ENCODE peak calls at places on chromosome 14, in nine cellular contexts. Y is CD8-positive, alpha-beta memory T cell; F is HCT116; N is stomach; X is lung; M is heart right ventricle; T is GM23248; L is Panc1; O is tibial artery. C is an unnamed sample.

GRCh38 chr14:89507926-89508460 is 91.0 kb upstream of the FOXN3 start:
- DNase-seq in Y (no peak), F (peak; percentile 38), N (no peak), X (no peak), M (no peak), T (peak; percentile 63), L (peak; percentile 27), O (no peak), C (no peak)

GRCh38 chr14:57390806-57391562 is 598 bp downstream of the NAA30 start:
- DNase-seq in Y (no peak), F (no peak), N (peak; percentile 37), X (no peak), M (peak; percentile 4), T (peak; percentile 71), L (no peak), O (peak; percentile 77), C (peak; percentile 49)

GRCh38 chr14:100988411-100988900 is 84.9 kb upstream of the RTL1 start:
- DNase-seq in Y (no peak), F (peak; percentile 95), N (no peak), X (no peak), M (no peak), T (peak; percentile 45), L (peak; percentile 28), O (no peak), C (no peak)

GRCh38 chr14:86221000-86221399 is 691.1 kb downstream of the FLRT2 start:
- DNase-seq in Y (no peak), F (no peak), N (no peak), X (no peak), M (no peak), T (no peak), L (no peak), O (no peak), C (no peak)

GRCh38 chr14:53537421-53538315 is 384.5 kb upstream of the DDHD1 start:
- DNase-seq in Y (no peak), F (no peak), N (no peak), X (no peak), M (peak; percentile 15), T (peak; percentile 20), L (no peak), O (no peak), C (no peak)

GRCh38 chr14:50353126-50353525 is 41.0 kb downstream of the DMAC2L start:
- DNase-seq in Y (no peak), F (no peak), N (no peak), X (no peak), M (no peak), T (peak; percentile 67), L (no peak), O (no peak), C (no peak)

GRCh38 chr14:92963301-92964123 is 40.6 kb downstream of the CHGA start:
- DNase-seq in Y (no peak), F (no peak), N (no peak), X (no peak), M (no peak), T (no peak), L (no peak), O (no peak), C (peak; percentile 4)

GRCh38 chr14:94368956-94369355 is 19.4 kb downstream of the SERPINA1 start:
- DNase-seq in Y (no peak), F (no peak), N (no peak), X (no peak), M (no peak), T (no peak), L (no peak), O (no peak), C (peak; percentile 11)

GRCh38 chr14:25394356-25394755 is 344.4 kb upstream of the STXBP6 start:
- DNase-seq in Y (no peak), F (no peak), N (no peak), X (no peak), M (no peak), T (no peak), L (no peak), O (no peak), C (no peak)

GRCh38 chr14:24915958-24916595 is 133.9 kb downstream of the STXBP6 start:
- DNase-seq in Y (no peak), F (no peak), N (no peak), X (no peak), M (no peak), T (peak; percentile 28), L (no peak), O (no peak), C (no peak)

GRCh38 chr14:23910081-23910875 is 43.3 kb upstream of the DHRS4 start:
- DNase-seq in Y (no peak), F (peak; percentile 38), N (peak; percentile 69), X (peak; percentile 36), M (no peak), T (peak; percentile 78), L (peak; percentile 27), O (no peak), C (no peak)

GRCh38 chr14:23020143-23021128 is 10.5 kb upstream of the C14orf93 start:
- DNase-seq in Y (no peak), F (no peak), N (no peak), X (no peak), M (no peak), T (no peak), L (no peak), O (no peak), C (no peak)

GRCh38 chr14:24086193-24086955 is 7.7 kb upstream of the PCK2 start:
- DNase-seq in Y (no peak), F (no peak), N (no peak), X (no peak), M (no peak), T (no peak), L (no peak), O (no peak), C (no peak)

GRCh38 chr14:83707056-83707455 is 1822.9 kb upstream of the FLRT2 start:
- DNase-seq in Y (no peak), F (no peak), N (no peak), X (no peak), M (no peak), T (no peak), L (no peak), O (no peak), C (no peak)

GRCh38 chr14:54488318-54488645 is 498 bp downstream of the GMFB start:
- DNase-seq in Y (no peak), F (no peak), N (no peak), X (no peak), M (no peak), T (no peak), L (no peak), O (no peak), C (no peak)

GRCh38 chr14:88551094-88551870 is 3.5 kb downstream of the PTPN21 start:
- DNase-seq in Y (no peak), F (peak; percentile 58), N (peak; percentile 85), X (peak; percentile 81), M (peak; percentile 87), T (peak; percentile 92), L (no peak), O (peak; percentile 88), C (peak; percentile 80)

GRCh38 chr14:50127802-50128201 is 11.4 kb upstream of the VCPKMT start:
- DNase-seq in Y (no peak), F (no peak), N (no peak), X (no peak), M (no peak), T (no peak), L (no peak), O (no peak), C (no peak)

DNA sequence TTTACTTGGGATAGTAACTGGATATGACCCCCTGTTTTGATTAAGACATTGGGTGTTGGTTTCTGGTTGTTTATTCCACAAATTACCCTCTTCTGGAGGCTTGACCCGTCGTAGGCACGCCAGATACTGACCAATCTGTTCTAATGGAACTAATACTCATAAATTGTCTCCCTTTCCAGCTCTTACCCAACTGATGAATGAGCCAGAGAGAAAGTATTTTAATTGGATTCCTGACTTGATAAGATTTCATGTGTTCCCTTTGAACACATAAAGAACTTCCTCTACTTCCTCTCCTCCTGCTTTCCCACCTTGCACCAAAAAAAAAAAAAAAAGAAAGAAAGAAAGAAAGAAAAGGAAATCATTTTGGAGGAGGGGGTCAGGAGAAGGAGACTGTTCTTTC is 340.9 kb downstream of the PCNX1 start:
- DNase-seq in Y (no peak), F (no peak), N (no peak), X (no peak), M (no peak), T (peak; percentile 53), L (no peak), O (no peak), C (no peak)
- H3K4me1 ChIP-seq in Y (peaks cover 23% of the 10 kb centered on the region), F (no peaks in the 10 kb centered on the region), N (no peaks in the 10 kb centered on the region), X (no peaks in the 10 kb centered on the region), M (no peaks in the 10 kb centered on the region), T (peaks cover 35% of the 10 kb centered on the region), L (no peaks in the 10 kb centered on the region), O (no peaks in the 10 kb centered on the region), C (no peaks in the 10 kb centered on the region)

GRCh38 chr14:68727315-68728078 is 65.4 kb downstream of the ZFP36L1 start:
- DNase-seq in Y (no peak), F (no peak), N (no peak), X (no peak), M (peak; percentile 52), T (no peak), L (no peak), O (no peak), C (no peak)
- H3K4me1 ChIP-seq in Y (no peaks in the 10 kb centered on the region), F (no peaks in the 10 kb centered on the region), N (peaks cover 29% of the 10 kb centered on the region), X (peaks cover 24% of the 10 kb centered on the region), M (peaks cover 38% of the 10 kb centered on the region), T (no peaks in the 10 kb centered on the region), L (no peaks in the 10 kb centered on the region), O (no peaks in the 10 kb centered on the region), C (peaks cover 19% of the 10 kb centered on the region)

DNA sequence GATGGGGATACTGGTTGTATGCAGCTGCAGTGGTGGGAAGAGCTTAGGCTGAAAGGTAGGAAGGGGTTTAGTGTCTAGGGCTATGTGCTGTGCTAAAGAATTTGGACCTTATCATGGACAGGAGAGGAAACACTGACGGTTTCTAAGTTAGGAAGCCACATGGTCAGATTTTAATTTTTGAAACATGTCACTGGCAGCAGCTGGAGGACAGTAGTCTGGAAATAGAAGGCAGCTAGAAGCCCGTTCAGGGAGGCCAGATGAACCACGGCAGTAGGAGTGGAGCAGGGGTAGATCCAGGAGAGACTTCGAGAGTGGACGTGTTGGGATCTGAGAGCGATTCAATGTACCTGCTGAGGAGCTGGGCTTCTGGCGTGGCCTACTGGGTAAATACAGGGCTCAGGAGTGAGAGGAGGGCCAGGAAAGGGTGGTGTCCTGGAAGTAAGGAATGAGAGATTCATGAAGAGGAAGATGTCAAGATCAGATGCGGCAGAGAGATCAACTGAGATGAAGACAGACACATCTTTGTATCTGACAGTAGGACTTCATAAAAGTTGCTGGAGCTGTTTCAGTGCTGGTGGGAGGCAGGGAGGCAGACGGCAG is 64.9 kb downstream of the PRKCH start:
- DNase-seq in Y (no peak), F (no peak), N (no peak), X (no peak), M (no peak), T (no peak), L (no peak), O (no peak), C (no peak)
- H3K4me1 ChIP-seq in Y (peaks cover 99% of the 10 kb centered on the region), F (peaks cover 46% of the 10 kb centered on the region), N (peaks cover 5% of the 10 kb centered on the region), X (peaks cover 13% of the 10 kb centered on the region), M (peaks cover 41% of the 10 kb centered on the region), T (peaks cover 7% of the 10 kb centered on the region), L (no peaks in the 10 kb centered on the region), O (no peaks in the 10 kb centered on the region), C (no peaks in the 10 kb centered on the region)

DNA sequence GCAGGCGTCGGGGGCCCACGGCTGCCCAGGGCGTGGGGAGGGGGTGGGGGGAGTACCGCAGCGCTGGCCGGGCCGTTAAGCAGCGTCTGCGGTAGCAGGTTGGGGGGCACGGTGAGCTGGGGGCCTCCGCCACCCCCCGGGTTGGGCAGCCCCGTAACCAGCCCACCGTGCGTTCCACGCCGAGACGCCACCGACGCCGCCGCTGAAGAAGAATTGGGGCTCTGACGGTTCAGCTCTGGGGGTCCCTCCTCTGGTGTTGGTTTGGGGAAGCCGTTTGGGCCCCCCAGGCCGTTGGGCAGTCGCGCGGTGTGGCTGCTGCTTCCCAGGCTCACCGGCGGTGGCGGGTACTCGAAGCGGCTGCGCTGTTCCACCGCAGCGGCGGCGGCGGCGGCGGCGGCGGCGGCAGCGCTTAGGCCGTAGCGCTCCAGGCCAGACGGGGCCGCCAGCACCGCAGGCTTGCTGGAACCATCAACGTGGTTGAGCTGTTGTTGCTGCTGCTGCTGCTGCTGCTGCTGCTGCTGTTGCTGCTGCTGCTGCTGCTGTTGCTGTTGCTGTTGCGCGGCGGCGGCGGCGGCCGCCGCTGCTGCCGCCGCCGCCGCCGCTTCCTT is 1.5 kb downstream of the IRF2BPL start:
- DNase-seq in Y (peak; percentile 44), F (no peak), N (peak; percentile 54), X (no peak), M (peak; percentile 40), T (peak; percentile 80), L (no peak), O (peak; percentile 73), C (peak; percentile 70)
- H3K4me1 ChIP-seq in Y (peaks cover 74% of the 10 kb centered on the region), F (peaks cover 73% of the 10 kb centered on the region), N (peaks cover 76% of the 10 kb centered on the region), X (peaks cover 8% of the 10 kb centered on the region), M (peaks cover 68% of the 10 kb centered on the region), T (peaks cover 41% of the 10 kb centered on the region), L (peaks cover 47% of the 10 kb centered on the region), O (no peaks in the 10 kb centered on the region), C (peaks cover 46% of the 10 kb centered on the region)

C was measured in pancreas.